ENCODE peak calls at places on chromosomes 1 and 21, in six cellular contexts. E is K562, M is GM12878, Y is A549, U is HepG2, R is endothelial cell of umbilical vein. Q is an unnamed sample.
A peak's percentile ranks its signal among the peaks of the same experiment; 100 is the strongest.

GRCh38 chr1:72804541-72804940 is 522.2 kb upstream of the NEGR1 start:
- DNase-seq in Y (no peak), E (no peak), U (no peak), M (no peak), R (no peak), Q (no peak)

GRCh38 chr1:67612690-67613322 is 72.2 kb upstream of the GADD45A start:
- DNase-seq in M (no peak), Y (no peak), E (no peak), R (peak; percentile 50), U (no peak), Q (no peak)

GRCh38 chr1:221708076-221708571 is 33.8 kb downstream of the DUSP10 start:
- DNase-seq in R (no peak), U (no peak), Y (no peak), E (peak; percentile 61), M (peak; percentile 78), Q (peak; percentile 98)

GRCh38 chr1:216929870-216930582 is 206.8 kb upstream of the ESRRG start:
- DNase-seq in U (no peak), Y (no peak), E (no peak), M (no peak), R (no peak), Q (no peak)

GRCh38 chr1:39754906-39755504 is 16.1 kb downstream of the OXCT2 start:
- DNase-seq in U (no peak), Y (no peak), R (no peak), E (no peak), M (no peak), Q (no peak)

GRCh38 chr1:50106095-50106761 is 2.5 kb upstream of the ELAVL4 start:
- DNase-seq in Y (no peak), E (no peak), U (no peak), M (no peak), R (no peak), Q (no peak)

GRCh38 chr1:184061396-184062003 is 10.0 kb downstream of the TSEN15 start:
- DNase-seq in E (no peak), Y (no peak), R (no peak), U (peak; percentile 57), M (no peak), Q (no peak)

GRCh38 chr1:17272641-17273040 is 23.7 kb downstream of the PADI3 start:
- DNase-seq in M (no peak), R (no peak), U (no peak), Y (no peak), E (no peak), Q (no peak)

GRCh38 chr1:201381130-201381529 is 3.6 kb upstream of the TNNT2 start:
- DNase-seq in E (no peak), U (no peak), R (no peak), Y (no peak), M (no peak), Q (no peak)

GRCh38 chr1:72362538-72362937 is 80.2 kb upstream of the NEGR1 start:
- DNase-seq in R (no peak), Y (no peak), U (no peak), M (no peak), E (no peak), Q (no peak)

GRCh38 chr1:36836196-36836883 is 198.0 kb downstream of the GRIK3 start:
- DNase-seq in U (no peak), Y (no peak), M (no peak), R (no peak), E (no peak), Q (no peak)

GRCh38 chr1:201590474-201590873 is 51.5 kb downstream of the NAV1 start:
- DNase-seq in U (no peak), E (no peak), Y (no peak), M (no peak), R (no peak), Q (no peak)

GRCh38 chr1:180842052-180842451 is 70.6 kb upstream of the KIAA1614 start:
- DNase-seq in U (no peak), M (no peak), R (no peak), Y (no peak), E (no peak), Q (no peak)

GRCh38 chr1:16178596-16179497 is 23.0 kb upstream of the EPHA2 start:
- DNase-seq in M (no peak), Y (no peak), E (no peak), U (peak; percentile 84), R (no peak), Q (no peak)

GRCh38 chr21:45612096-45613019 is 31.2 kb upstream of the PCBP3 start:
- DNase-seq in E (no peak), M (no peak), Y (peak; percentile 18), R (no peak), U (no peak), Q (no peak)

GRCh38 chr1:171988243-171988642 is 146.9 kb downstream of the DNM3 start:
- DNase-seq in U (no peak), Y (no peak), R (no peak), M (no peak), E (no peak), Q (no peak)

GRCh38 chr1:171984262-171984661 is 143.0 kb downstream of the DNM3 start:
- DNase-seq in U (no peak), Y (no peak), M (no peak), R (no peak), E (no peak), Q (no peak)

GRCh38 chr1:171983584-171983983 is 142.3 kb downstream of the DNM3 start:
- DNase-seq in E (no peak), U (no peak), M (no peak), Y (no peak), R (peak; percentile 48), Q (peak; percentile 11)

GRCh38 chr1:171985639-171986038 is 144.3 kb downstream of the DNM3 start:
- DNase-seq in R (no peak), E (peak; percentile 21), M (no peak), U (no peak), Y (peak; percentile 32), Q (peak; percentile 3)

GRCh38 chr1:171984850-171985485 is 143.7 kb downstream of the DNM3 start:
- DNase-seq in Y (peak; percentile 24), E (peak; percentile 25), R (peak; percentile 36), M (no peak), U (peak; percentile 40), Q (peak; percentile 28)
- TF ChIP-seq MYC in Y (no peak), E (no peak), R (no peak), M (no peak), U (no peak), Q (no peak)

GRCh38 chr1:78047631-78048030 is 1.9 kb downstream of the GIPC2 start:
- DNase-seq in R (peak; percentile 69), Y (no peak), U (no peak), M (no peak), E (no peak), Q (no peak)

GRCh38 chr1:78044796-78045599 is 768 bp upstream of the GIPC2 start:
- DNase-seq in E (no peak), Y (no peak), M (no peak), R (peak; percentile 66), U (no peak), Q (no peak)

GRCh38 chr1:78045600-78045849 is 241 bp upstream of the GIPC2 start:
- DNase-seq in E (no peak), Y (no peak), M (no peak), R (no peak), U (no peak), Q (no peak)

GRCh38 chr1:78047131-78047530 is 1.4 kb downstream of the GIPC2 start:
- DNase-seq in M (no peak), U (no peak), E (no peak), R (peak; percentile 77), Y (no peak), Q (no peak)

GRCh38 chr1:78045850-78046778 is at the start of gene GIPC2:
- DNase-seq in M (no peak), U (peak; percentile 31), E (no peak), R (peak; percentile 59), Y (no peak), Q (no peak)
- TF ChIP-seq MYC in M (no peak), U (peak; percentile 74), E (no peak), R (no peak), Y (no peak), Q (no peak)

DNA sequence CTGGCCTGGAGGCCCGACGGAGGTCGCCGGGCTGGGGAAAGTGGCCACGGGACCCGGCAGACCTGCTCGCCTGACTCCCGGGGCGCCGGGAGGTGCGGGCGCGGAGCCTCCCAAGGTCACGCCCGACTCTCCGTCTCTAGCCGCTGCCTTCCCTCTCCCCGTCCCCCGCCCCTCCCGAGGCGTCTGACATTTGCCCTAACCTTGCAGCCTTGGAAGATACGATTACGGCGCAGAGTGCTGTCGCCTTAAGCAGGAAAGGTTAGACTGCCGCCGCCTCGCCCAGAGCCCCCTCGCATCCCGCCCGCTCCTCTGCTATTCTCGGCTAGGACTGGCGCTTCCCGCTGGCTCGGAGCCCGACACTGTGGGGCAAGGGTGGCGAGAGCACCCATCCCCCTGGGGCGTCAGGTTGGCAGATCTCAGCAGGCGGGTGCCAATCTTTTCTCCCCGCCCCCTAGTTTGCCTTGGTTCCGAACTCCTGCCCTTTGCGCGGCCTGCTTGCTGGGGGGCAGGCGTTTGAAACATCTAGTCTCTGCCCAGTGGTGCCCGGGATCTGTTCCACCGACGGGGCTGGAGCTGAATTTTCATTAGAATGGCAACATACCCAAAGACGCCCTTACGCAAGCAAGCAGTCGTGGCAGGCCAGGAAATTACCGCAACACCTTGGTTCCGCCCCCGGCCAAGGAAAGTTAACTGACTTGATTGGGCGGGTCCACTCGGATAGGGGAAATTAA is 841 bp downstream of the PGM1 start:
- DNase-seq in R (peak; percentile 15), U (peak; percentile 21), E (no peak), M (peak; percentile 33), Y (peak; percentile 36), Q (peak; percentile 88)
- TF ChIP-seq MYC in R (no peak), U (no peak), E (no peak), M (no peak), Y (no peak), Q (no peak)

GRCh38 chr1:159830737-159831136 is 4.1 kb downstream of the SLAMF8 start:
- DNase-seq in E (no peak), R (no peak), Y (no peak), U (no peak), M (no peak), Q (no peak)
- TF ChIP-seq MYC in E (no peak), R (no peak), Y (no peak), U (no peak), M (no peak), Q (no peak)

DNA sequence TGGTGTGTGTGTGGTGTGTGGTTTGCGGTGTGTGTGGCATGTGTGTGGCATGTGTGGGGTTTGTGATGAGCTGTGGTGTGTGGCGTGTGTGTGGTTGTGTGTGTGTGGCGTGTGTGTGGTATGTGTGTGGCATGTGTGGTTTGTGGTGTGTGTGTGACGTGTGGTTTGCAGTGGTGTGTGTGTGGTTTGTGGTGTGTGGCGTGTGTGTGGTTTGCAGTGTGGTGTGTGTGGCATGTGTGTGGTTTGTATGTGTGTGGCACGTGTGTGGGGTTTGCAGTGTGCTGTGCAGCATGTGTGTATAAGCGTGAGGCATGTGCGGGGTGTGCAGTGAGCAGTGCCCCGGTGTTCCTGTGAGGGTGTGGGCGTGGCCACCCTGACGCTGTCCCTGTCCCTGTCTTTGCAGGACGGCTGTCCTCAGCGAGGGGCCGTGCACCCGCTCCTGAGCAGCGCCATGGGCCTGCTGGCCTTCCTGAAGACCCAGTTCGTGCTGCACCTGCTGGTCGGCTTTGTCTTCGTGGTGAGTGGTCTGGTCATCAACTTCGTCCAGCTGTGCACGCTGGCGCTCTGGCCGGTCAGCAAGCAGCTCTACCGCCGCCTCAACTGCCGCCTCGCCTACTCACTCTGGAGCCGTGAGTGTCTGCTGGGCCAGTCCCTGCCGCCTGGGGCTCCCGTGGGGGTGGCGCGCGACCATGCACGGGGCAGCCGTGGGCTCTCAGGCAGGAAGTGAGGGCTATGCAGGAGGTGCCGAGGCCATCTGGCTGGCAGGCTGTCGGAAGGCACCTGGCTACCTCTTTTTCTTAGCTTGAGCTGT is 52.7 kb upstream of the TRAPPC10 start:
- DNase-seq in E (no peak), Y (no peak), M (no peak), U (no peak), R (no peak), Q (no peak)
- TF ChIP-seq MYC in E (no peak), Y (no peak), M (no peak), U (no peak), R (no peak), Q (no peak)

GRCh38 chr1:44826375-44827196 is 16.5 kb downstream of the PTCH2 start:
- DNase-seq in M (no peak), U (peak; percentile 75), R (peak; percentile 40), Y (no peak), E (peak; percentile 59), Q (peak; percentile 31)
- TF ChIP-seq MYC in M (no peak), U (peak; percentile 83), R (no peak), Y (no peak), E (no peak), Q (no peak)